ENCODE peak calls at places on chromosome 15, in ten cellular contexts. J is A172; K is MCF 10A; R is gastrocnemius medialis; B is stimulated activated CD8-positive, alpha-beta memory T cell treated with anti-CD3 and anti-CD28 coated beads, Interleukin-7, amount 100 ng/mL, for 1 hour; V is WTC11; F is tibial artery; Q is naive thymus-derived CD8-positive, alpha-beta T cell; L is fibroblast of lung; G is SK-MEL-5. O is an unnamed sample.

GRCh38 chr15:33310481-33311311 is at the start of gene RYR3:
- DNase-seq in J (no peak), K (no peak), R (no peak), B (no peak), V (peak; percentile 62), F (peak; percentile 73), Q (no peak), L (peak; percentile 60), G (peak; percentile 12), O (peak; percentile 62)

GRCh38 chr15:45665261-45665660 is 30.4 kb downstream of the SQOR start:
- DNase-seq in J (no peak), K (no peak), R (no peak), B (no peak), V (no peak), F (no peak), Q (no peak), L (no peak), G (no peak), O (no peak)

GRCh38 chr15:98955331-98955730 is 52.3 kb downstream of the PGPEP1L start:
- DNase-seq in J (no peak), K (no peak), R (no peak), B (no peak), V (no peak), F (peak; percentile 86), Q (no peak), L (no peak), G (no peak), O (no peak)

GRCh38 chr15:66701422-66702034 is 508 bp upstream of the SMAD6 start:
- DNase-seq in J (peak; percentile 54), K (peak; percentile 61), R (no peak), B (peak; percentile 8), V (peak; percentile 56), F (peak; percentile 88), Q (peak; percentile 50), L (peak; percentile 72), G (no peak), O (peak; percentile 67)

GRCh38 chr15:89167267-89168176 is 53.9 kb downstream of the RLBP1 start:
- DNase-seq in J (peak; percentile 87), K (peak; percentile 83), R (peak; percentile 73), B (no peak), V (no peak), F (peak; percentile 78), Q (no peak), L (peak; percentile 94), G (no peak), O (no peak)

GRCh38 chr15:40330368-40330836 is 6.9 kb downstream of the INAFM2 start:
- DNase-seq in J (no peak), K (no peak), R (no peak), B (no peak), V (no peak), F (peak; percentile 89), Q (no peak), L (peak; percentile 63), G (no peak), O (no peak)

GRCh38 chr15:101026686-101027272 is 107.6 kb downstream of the LRRK1 start:
- DNase-seq in J (no peak), K (no peak), R (no peak), B (no peak), V (no peak), F (peak; percentile 42), Q (no peak), L (no peak), G (no peak), O (no peak)

GRCh38 chr15:48790716-48791115 is 20.2 kb downstream of the CEP152 start:
- DNase-seq in J (no peak), K (no peak), R (no peak), B (no peak), V (no peak), F (no peak), Q (no peak), L (peak; percentile 60), G (no peak), O (no peak)

GRCh38 chr15:93358171-93359036 is 269.4 kb upstream of the RGMA start:
- DNase-seq in J (no peak), K (no peak), R (no peak), B (no peak), V (no peak), F (no peak), Q (no peak), L (peak; percentile 19), G (no peak), O (peak; percentile 54)

GRCh38 chr15:75597667-75598341 is 18.7 kb upstream of the PTPN9 start:
- DNase-seq in J (no peak), K (peak; percentile 14), R (no peak), B (no peak), V (peak; percentile 35), F (no peak), Q (peak; percentile 28), L (no peak), G (peak; percentile 52), O (no peak)

GRCh38 chr15:36959746-36960145 is 140.6 kb downstream of the MEIS2 start:
- DNase-seq in J (no peak), K (no peak), R (no peak), B (no peak), V (no peak), F (no peak), Q (no peak), L (peak; percentile 61), G (no peak), O (no peak)

GRCh38 chr15:65981837-65982696 is 112.8 kb downstream of the RAB11A start:
- DNase-seq in J (no peak), K (peak; percentile 45), R (no peak), B (peak; percentile 51), V (peak; percentile 88), F (no peak), Q (peak; percentile 76), L (no peak), G (no peak), O (peak; percentile 44)

GRCh38 chr15:62171882-62172281 is 6.8 kb upstream of the C2CD4B start:
- DNase-seq in J (no peak), K (no peak), R (no peak), B (no peak), V (no peak), F (no peak), Q (no peak), L (no peak), G (no peak), O (no peak)

GRCh38 chr15:43187544-43188155 is 2.4 kb downstream of the CCNDBP1 start:
- DNase-seq in J (peak; percentile 30), K (peak; percentile 52), R (no peak), B (no peak), V (no peak), F (no peak), Q (peak; percentile 49), L (peak; percentile 58), G (peak; percentile 64), O (no peak)

GRCh38 chr15:59993950-59994401 is 10.1 kb upstream of the FOXB1 start:
- DNase-seq in J (no peak), K (no peak), R (no peak), B (no peak), V (peak; percentile 77), F (no peak), Q (no peak), L (no peak), G (no peak), O (peak; percentile 46)

GRCh38 chr15:91878319-91878718 is 24.8 kb downstream of the SLCO3A1 start:
- DNase-seq in J (no peak), K (no peak), R (no peak), B (no peak), V (no peak), F (no peak), Q (no peak), L (no peak), G (no peak), O (no peak)

GRCh38 chr15:60745469-60745971 is 266.6 kb upstream of the ICE2 start:
- DNase-seq in J (no peak), K (no peak), R (peak; percentile 24), B (no peak), V (no peak), F (peak; percentile 79), Q (no peak), L (peak; percentile 35), G (no peak), O (no peak)

GRCh38 chr15:65916041-65916663 is 46.9 kb downstream of the RAB11A start:
- DNase-seq in J (no peak), K (no peak), R (no peak), B (no peak), V (no peak), F (no peak), Q (no peak), L (no peak), G (no peak), O (no peak)

GRCh38 chr15:62188744-62189143 is 23.7 kb upstream of the C2CD4B start:
- DNase-seq in J (no peak), K (no peak), R (no peak), B (no peak), V (no peak), F (no peak), Q (no peak), L (no peak), G (no peak), O (no peak)

GRCh38 chr15:63364293-63365003 is 17.2 kb downstream of the CA12 start:
- DNase-seq in J (no peak), K (no peak), R (no peak), B (no peak), V (no peak), F (no peak), Q (no peak), L (peak; percentile 20), G (no peak), O (no peak)

GRCh38 chr15:101813803-101814534 is 2.0 kb downstream of the OR4F15 start:
- DNase-seq in J (no peak), K (no peak), R (no peak), B (no peak), V (no peak), F (no peak), Q (no peak), L (peak; percentile 54), G (peak; percentile 23), O (no peak)

O was measured in neuronal stem cell.